ENCODE peak calls at places on chromosomes 13 and 19, in eight cellular contexts. M is breast epithelium, Y is uterus, V is heart left ventricle, A is sigmoid colon, D is body of pancreas, O is suprapubic skin, H is IMR-90. K is an unnamed sample.

GRCh38 chr19:1379961-1380489 is 3.7 kb upstream of the NDUFS7 start:
- DNase-seq in M (no peak), Y (no peak), A (no peak), D (no peak), V (no peak), O (no peak), H (no peak), K (no peak)

GRCh38 chr13:41196011-41196410 is 1.6 kb upstream of the KBTBD7 start:
- DNase-seq in H (no peak), Y (no peak), O (no peak), M (no peak), A (no peak), V (no peak), D (no peak), K (no peak)

GRCh38 chr19:4456566-4456842 is 1.1 kb downstream of the UBXN6 start:
- DNase-seq in A (peak; percentile 80), V (peak; percentile 42), D (no peak), O (peak; percentile 66), M (no peak), Y (no peak), H (peak; percentile 75), K (no peak)

GRCh38 chr19:55179570-55180484 is at the start of gene SYT5:
- DNase-seq in O (no peak), D (peak; percentile 39), H (no peak), M (no peak), V (peak; percentile 43), A (no peak), Y (no peak), K (no peak)

GRCh38 chr19:2239771-2240770 is 3.4 kb downstream of the SF3A2 start:
- DNase-seq in A (no peak), V (no peak), D (no peak), M (no peak), O (no peak), H (peak; percentile 48), Y (no peak), K (peak; percentile 93)

GRCh38 chr19:38046254-38047047 is 139.4 kb downstream of the SIPA1L3 start:
- DNase-seq in V (no peak), H (no peak), M (no peak), D (no peak), A (no peak), Y (no peak), O (no peak), K (no peak)

GRCh38 chr13:98482476-98483444 is 94.1 kb downstream of the STK24 start:
- DNase-seq in M (peak; percentile 67), H (peak; percentile 74), V (peak; percentile 74), O (peak; percentile 83), Y (peak; percentile 62), A (peak; percentile 94), D (peak; percentile 77), K (no peak)

GRCh38 chr13:30934381-30934780 is 1.9 kb downstream of the TEX26 start:
- DNase-seq in A (no peak), V (no peak), D (no peak), O (no peak), M (no peak), Y (no peak), H (peak; percentile 14), K (peak; percentile 89)

GRCh38 chr19:28044477-28044876 is 1168.5 kb downstream of the UQCRFS1 start:
- DNase-seq in O (no peak), D (no peak), H (no peak), A (no peak), M (no peak), V (no peak), Y (no peak), K (peak; percentile 86)

GRCh38 chr19:5805465-5806132 is 732 bp downstream of the NRTN start:
- DNase-seq in D (peak; percentile 92), V (peak; percentile 60), O (no peak), Y (no peak), A (peak; percentile 92), M (peak; percentile 73), H (peak; percentile 24), K (no peak)

GRCh38 chr19:12052057-12052570 is 647 bp downstream of the ZNF878 start:
- DNase-seq in V (no peak), H (peak; percentile 14), O (no peak), M (no peak), A (no peak), Y (no peak), D (no peak), K (no peak)

GRCh38 chr19:12945479-12946091 is at the start of gene RAD23A:
- DNase-seq in M (peak; percentile 97), V (peak; percentile 98), O (peak; percentile 98), D (peak; percentile 99), A (peak; percentile 99), H (peak; percentile 98), Y (peak; percentile 98), K (peak; percentile 99)

GRCh38 chr19:14002571-14003278 is 3.4 kb downstream of the RFX1 start:
- DNase-seq in M (no peak), H (no peak), Y (no peak), V (no peak), A (no peak), D (no peak), O (no peak), K (no peak)

GRCh38 chr19:16328824-16329482 is 4.3 kb downstream of the KLF2 start:
- DNase-seq in D (no peak), Y (no peak), M (no peak), O (peak; percentile 72), A (no peak), H (peak; percentile 49), V (peak; percentile 50), K (no peak)
- TF ChIP-seq POLR2A in D (no peak), Y (no peak), M (no peak), O (no peak), A (peak; percentile 4), H (peak; percentile 83), V (no peak), K (no peak)

GRCh38 chr13:100946588-100946987 is 272.0 kb upstream of the TMTC4 start:
- DNase-seq in H (no peak), A (no peak), V (no peak), O (no peak), Y (no peak), M (no peak), D (no peak), K (peak; percentile 89)
- H3K36me3 ChIP-seq in H (no peaks in the 10 kb centered on the region), A (no peaks in the 10 kb centered on the region), V (no peaks in the 10 kb centered on the region), O (no peaks in the 10 kb centered on the region), Y (no peaks in the 10 kb centered on the region), M (no peaks in the 10 kb centered on the region), D (no peaks in the 10 kb centered on the region), K (no peaks in the 10 kb centered on the region)

GRCh38 chr13:27954406-27954851 is 14.7 kb downstream of the CDX2 start:
- DNase-seq in H (no peak), V (no peak), M (no peak), A (no peak), Y (no peak), O (no peak), D (peak; percentile 61), K (peak; percentile 87)
- TF ChIP-seq POLR2A in H (no peak), V (no peak), M (no peak), A (no peak), Y (no peak), O (no peak), D (no peak), K (no peak)

DNA sequence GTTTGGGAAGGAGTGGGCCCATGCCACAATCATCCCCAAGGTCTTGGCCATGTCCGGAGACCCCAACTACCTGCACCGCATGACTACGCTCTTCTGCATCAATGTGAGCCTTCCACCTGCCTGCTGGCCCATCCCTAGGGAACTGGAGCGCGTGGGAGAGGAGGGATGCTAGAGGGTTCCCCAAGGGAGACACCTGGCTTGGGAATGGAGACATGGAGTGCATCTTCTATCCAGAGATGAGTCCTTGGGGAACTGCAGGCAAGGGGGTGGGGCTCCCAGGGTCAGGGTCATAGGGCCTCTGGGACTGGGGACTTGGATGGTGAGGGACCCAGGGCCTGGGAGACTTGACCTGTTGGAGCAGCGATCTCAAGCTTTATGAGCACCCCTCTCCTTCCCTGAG is 31.2 kb downstream of the PPP2R1A start:
- DNase-seq in O (no peak), H (no peak), M (no peak), D (no peak), A (no peak), Y (no peak), V (peak; percentile 13), K (no peak)
- H3K36me3 ChIP-seq in O (peaks cover 98% of the 10 kb centered on the region), H (peaks cover 74% of the 10 kb centered on the region), M (peaks cover 43% of the 10 kb centered on the region), D (peaks cover 34% of the 10 kb centered on the region), A (peaks cover 56% of the 10 kb centered on the region), Y (no peaks in the 10 kb centered on the region), V (peaks cover 7% of the 10 kb centered on the region), K (peaks cover 100% of the 10 kb centered on the region)

GRCh38 chr19:34677386-34678084 is at the start of gene ZNF302:
- DNase-seq in M (peak; percentile 96), O (peak; percentile 98), H (peak; percentile 96), A (peak; percentile 98), Y (peak; percentile 95), D (peak; percentile 97), V (peak; percentile 98), K (peak; percentile 99)
- TF ChIP-seq POLR2A in M (peak; percentile 65), O (peak; percentile 49), H (peak; percentile 92), A (peak; percentile 63), Y (peak; percentile 47), D (peak; percentile 86), V (peak; percentile 75), K (peak; percentile 45)